ENCODE peak calls at places on chromosome 11, in seven cellular contexts. W is T-helper 17 cell; F is NB4; U is substantia nigra; C is NCI-H345; A is amniotic stem cell; N is stimulated activated CD8-positive, alpha-beta memory T cell treated with anti-CD3 and anti-CD28 coated beads, Interleukin-4, amount 100 ng/mL, for 1 hour. K is an unnamed sample.

GRCh38 chr11:35683728-35684339 is 21.3 kb downstream of the TRIM44 start:
- DNase-seq in F (peak; percentile 21), N (no peak), C (no peak), W (no peak), A (no peak), U (no peak), K (no peak)

GRCh38 chr11:126410649-126411048 is 55.2 kb downstream of the ST3GAL4 start:
- DNase-seq in W (no peak), F (no peak), N (no peak), U (no peak), A (no peak), C (no peak), K (no peak)

GRCh38 chr11:88320149-88320559 is 17.4 kb downstream of the CTSC start:
- DNase-seq in W (no peak), A (peak; percentile 42), U (no peak), C (no peak), N (no peak), F (no peak), K (no peak)

GRCh38 chr11:61778920-61779650 is 13.3 kb downstream of the TMEM258 start:
- DNase-seq in F (no peak), N (no peak), U (no peak), W (no peak), A (no peak), C (no peak), K (no peak)

GRCh38 chr11:106159846-106160245 is 82.4 kb downstream of the AASDHPPT start:
- DNase-seq in N (no peak), U (no peak), A (no peak), C (no peak), W (no peak), F (no peak), K (no peak)

GRCh38 chr11:65552413-65552951 is 5.7 kb downstream of the LTBP3 start:
- DNase-seq in U (no peak), A (no peak), N (no peak), W (no peak), F (no peak), C (no peak), K (no peak)

GRCh38 chr11:22640862-22641261 is 15.2 kb upstream of the FANCF start:
- DNase-seq in N (no peak), W (no peak), U (no peak), F (no peak), A (no peak), C (no peak), K (no peak)

GRCh38 chr11:35245786-35246185 is 106.8 kb downstream of the CD44 start:
- DNase-seq in A (no peak), W (no peak), U (no peak), N (no peak), C (no peak), F (no peak), K (no peak)

GRCh38 chr11:115501895-115502589 is 2.2 kb downstream of the CADM1 start:
- DNase-seq in W (no peak), N (no peak), A (no peak), C (peak; percentile 66), U (peak; percentile 35), F (peak; percentile 4), K (no peak)

GRCh38 chr11:66467756-66468155 is 1.1 kb downstream of the PELI3 start:
- DNase-seq in A (no peak), W (no peak), U (peak; percentile 20), N (no peak), F (peak; percentile 81), C (peak; percentile 29), K (no peak)

GRCh38 chr11:19673924-19674390 is 38.7 kb upstream of the NAV2 start:
- DNase-seq in A (no peak), U (peak; percentile 51), C (no peak), N (no peak), W (no peak), F (peak; percentile 40), K (peak; percentile 63)

GRCh38 chr11:78319453-78319955 is 98.1 kb downstream of the GAB2 start:
- DNase-seq in A (no peak), C (no peak), W (no peak), N (no peak), U (no peak), F (no peak), K (no peak)

GRCh38 chr11:59463176-59463575 is 6.4 kb downstream of the OR4D6 start:
- DNase-seq in N (no peak), C (no peak), W (no peak), A (no peak), U (no peak), F (no peak), K (no peak)